ENCODE peak calls at places on chromosomes 11 and 22, in four cellular contexts. G, D, A and H are unnamed samples.
A peak's percentile ranks its signal among the peaks of the same experiment; 100 is the strongest.

GRCh38 chr11:57458060-57458409 is 2.3 kb upstream of the RTN4RL2 start:
- DNase-seq in G (no peak), D (no peak), A (peak; percentile 62), H (no peak)

GRCh38 chr11:8871283-8871775 is 39.7 kb upstream of the AKIP1 start:
- DNase-seq in G (peak; percentile 94), D (no peak), A (peak; percentile 73), H (peak; percentile 26)

GRCh38 chr11:117678651-117679407 is 118.2 kb downstream of the DSCAML1 start:
- DNase-seq in G (no peak), D (no peak), A (no peak), H (no peak)

GRCh38 chr11:110050201-110050506 is 43.0 kb upstream of the ZC3H12C start:
- DNase-seq in G (no peak), D (no peak), A (no peak), H (no peak)

GRCh38 chr11:46593550-46594382 is at the start of gene AMBRA1:
- DNase-seq in G (peak; percentile 92), D (peak; percentile 82), A (peak; percentile 93), H (peak; percentile 95)

GRCh38 chr22:49208768-49209252 is 618.9 kb downstream of the BRD1 start:
- DNase-seq in G (no peak), D (peak; percentile 16), A (no peak), H (no peak)

GRCh38 chr11:120335596-120335927 is 651 bp upstream of the ARHGEF12 start:
- DNase-seq in G (peak; percentile 34), D (no peak), A (no peak), H (no peak)

GRCh38 chr22:30969532-30970355 is 679 bp downstream of the TUG1 start:
- DNase-seq in G (peak; percentile 44), D (peak; percentile 62), A (peak; percentile 44), H (peak; percentile 12)

GRCh38 chr11:61411589-61411988 is 18.2 kb downstream of the CPSF7 start:
- DNase-seq in G (no peak), D (no peak), A (no peak), H (no peak)

GRCh38 chr11:44303401-44303938 is 6.5 kb downstream of the ALX4 start:
- DNase-seq in G (no peak), D (no peak), A (no peak), H (no peak)

GRCh38 chr22:42929838-42930155 is 72.7 kb upstream of the ARFGAP3 start:
- DNase-seq in G (no peak), D (no peak), A (no peak), H (no peak)

GRCh38 chr11:109641549-109641948 is 219.6 kb downstream of the C11orf87 start:
- DNase-seq in G (peak; percentile 38), D (no peak), A (peak; percentile 13), H (peak; percentile 3)

GRCh38 chr11:44817207-44817944 is 90.6 kb downstream of the TSPAN18 start:
- DNase-seq in G (peak; percentile 27), D (no peak), A (no peak), H (no peak)

GRCh38 chr11:129131361-129131760 is 60.8 kb downstream of the ARHGAP32 start:
- DNase-seq in G (no peak), D (no peak), A (no peak), H (no peak)

GRCh38 chr11:73493838-73494598 is 103.9 kb downstream of the FAM168A start:
- DNase-seq in G (peak; percentile 78), D (no peak), A (peak; percentile 38), H (peak; percentile 46)

GRCh38 chr22:46588279-46589140 is 31.7 kb upstream of the GRAMD4 start:
- DNase-seq in G (no peak), D (no peak), A (no peak), H (no peak)

GRCh38 chr11:128733440-128734115 is 39.7 kb downstream of the FLI1 start:
- DNase-seq in G (peak; percentile 66), D (no peak), A (no peak), H (no peak)

GRCh38 chr11:112302226-112302868 is 41.7 kb upstream of the PLET1 start:
- DNase-seq in G (peak; percentile 30), D (peak; percentile 23), A (peak; percentile 6), H (no peak)

GRCh38 chr11:60772666-60773065 is 12.5 kb upstream of the MS4A10 start:
- DNase-seq in G (no peak), D (no peak), A (no peak), H (no peak)

GRCh38 chr11:88555018-88555828 is 217.7 kb upstream of the CTSC start:
- DNase-seq in G (peak; percentile 99), D (no peak), A (peak; percentile 76), H (no peak)

GRCh38 chr11:69744435-69744834 is 30.7 kb downstream of the FGF4 start:
- DNase-seq in G (peak; percentile 78), D (no peak), A (peak; percentile 16), H (peak; percentile 69)

GRCh38 chr11:13000721-13001120 is 8.4 kb upstream of the RASSF10 start:
- DNase-seq in G (no peak), D (no peak), A (no peak), H (no peak)

GRCh38 chr22:36587289-36588154 is 58.6 kb upstream of the EIF3D start:
- DNase-seq in G (peak; percentile 67), D (no peak), A (no peak), H (no peak)

GRCh38 chr11:61870429-61871039 is 20.8 kb downstream of the FADS3 start:
- DNase-seq in G (no peak), D (peak; percentile 38), A (no peak), H (no peak)

GRCh38 chr11:59358020-59358419 is 675 bp upstream of the OR5AN1 start:
- DNase-seq in G (no peak), D (no peak), A (no peak), H (no peak)

GRCh38 chr11:112523477-112523876 is 262.8 kb upstream of the PLET1 start:
- DNase-seq in G (no peak), D (no peak), A (no peak), H (no peak)

GRCh38 chr22:48710410-48710809 is 1117.3 kb downstream of the BRD1 start:
- DNase-seq in G (no peak), D (no peak), A (no peak), H (no peak)

GRCh38 chr22:44887941-44888366 is 121.9 kb downstream of the PHF21B start:
- DNase-seq in G (no peak), D (no peak), A (no peak), H (no peak)

GRCh38 chr11:43922974-43923326 is 19.5 kb upstream of the C11orf96 start:
- DNase-seq in G (no peak), D (no peak), A (no peak), H (no peak)

GRCh38 chr11:134045799-134046635 is 22.9 kb upstream of the JAM3 start:
- DNase-seq in G (no peak), D (no peak), A (no peak), H (no peak)

GRCh38 chr11:272931-273198 is 5.3 kb upstream of the NLRP6 start:
- DNase-seq in G (no peak), D (no peak), A (no peak), H (no peak)

GRCh38 chr22:33854724-33855123 is 65.6 kb downstream of the LARGE1 start:
- DNase-seq in G (no peak), D (no peak), A (no peak), H (no peak)

DNA sequence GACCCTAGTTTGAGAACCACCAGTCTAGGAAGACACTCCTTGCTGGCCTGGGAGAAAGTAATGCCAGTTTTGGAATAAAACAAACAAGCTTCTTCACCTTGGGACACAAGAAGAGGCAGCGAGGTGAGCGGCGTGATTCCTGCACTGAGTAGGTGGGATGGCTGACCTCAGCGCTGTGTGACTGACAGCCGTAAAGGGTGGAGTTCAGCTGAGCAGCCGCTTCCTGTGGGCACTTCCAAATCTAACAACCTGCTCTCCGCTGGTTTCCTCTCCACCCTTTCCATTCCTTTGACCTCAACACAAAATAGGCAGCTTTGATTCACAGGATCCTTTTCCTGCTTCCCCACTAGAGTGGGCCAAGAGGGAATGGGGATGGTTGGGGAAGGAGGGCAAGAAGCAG is 45.8 kb downstream of the PC start:
- DNase-seq in G (no peak), D (no peak), A (no peak), H (no peak)
- TF ChIP-seq MAZ in G (no peak), D (no peak), A (no peak), H (no peak)

DNA sequence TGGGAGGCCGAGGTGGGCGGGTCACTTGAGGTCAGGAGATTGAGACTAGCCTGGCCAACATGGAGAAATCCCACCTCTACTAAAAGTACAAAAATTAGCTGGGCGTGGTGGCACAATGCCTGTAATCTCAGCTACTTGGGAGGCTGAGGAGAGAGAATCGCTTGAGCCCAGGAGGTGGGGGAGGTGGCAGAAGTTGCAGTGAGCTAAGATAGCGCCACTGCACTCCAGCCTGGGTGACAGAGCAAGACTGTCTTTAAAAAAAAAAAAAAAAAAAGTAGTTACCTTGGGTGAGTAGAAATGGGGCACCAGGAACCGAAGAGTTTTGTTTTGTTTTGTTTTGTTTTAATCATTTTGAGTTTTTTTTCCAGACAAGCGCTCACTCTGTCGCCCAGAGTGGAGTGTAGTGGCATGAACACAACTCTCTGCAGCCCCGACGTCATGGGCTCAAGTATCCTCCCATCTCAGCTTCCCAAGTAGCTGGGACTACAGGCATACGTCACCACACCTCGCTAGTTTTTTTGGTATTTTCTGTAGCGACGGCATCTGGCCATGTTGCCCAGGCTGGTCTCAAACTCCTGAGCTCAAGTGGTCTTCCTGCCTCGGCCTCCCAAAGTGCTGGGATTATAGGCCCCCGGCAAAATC is 15.8 kb downstream of the THAP12 start:
- DNase-seq in G (no peak), D (no peak), A (no peak), H (no peak)
- TF ChIP-seq MAZ in G (no peak), D (no peak), A (no peak), H (no peak)

GRCh38 chr22:50640857-50641647 is 13.1 kb upstream of the ARSA start:
- DNase-seq in G (no peak), D (no peak), A (no peak), H (no peak)

DNA sequence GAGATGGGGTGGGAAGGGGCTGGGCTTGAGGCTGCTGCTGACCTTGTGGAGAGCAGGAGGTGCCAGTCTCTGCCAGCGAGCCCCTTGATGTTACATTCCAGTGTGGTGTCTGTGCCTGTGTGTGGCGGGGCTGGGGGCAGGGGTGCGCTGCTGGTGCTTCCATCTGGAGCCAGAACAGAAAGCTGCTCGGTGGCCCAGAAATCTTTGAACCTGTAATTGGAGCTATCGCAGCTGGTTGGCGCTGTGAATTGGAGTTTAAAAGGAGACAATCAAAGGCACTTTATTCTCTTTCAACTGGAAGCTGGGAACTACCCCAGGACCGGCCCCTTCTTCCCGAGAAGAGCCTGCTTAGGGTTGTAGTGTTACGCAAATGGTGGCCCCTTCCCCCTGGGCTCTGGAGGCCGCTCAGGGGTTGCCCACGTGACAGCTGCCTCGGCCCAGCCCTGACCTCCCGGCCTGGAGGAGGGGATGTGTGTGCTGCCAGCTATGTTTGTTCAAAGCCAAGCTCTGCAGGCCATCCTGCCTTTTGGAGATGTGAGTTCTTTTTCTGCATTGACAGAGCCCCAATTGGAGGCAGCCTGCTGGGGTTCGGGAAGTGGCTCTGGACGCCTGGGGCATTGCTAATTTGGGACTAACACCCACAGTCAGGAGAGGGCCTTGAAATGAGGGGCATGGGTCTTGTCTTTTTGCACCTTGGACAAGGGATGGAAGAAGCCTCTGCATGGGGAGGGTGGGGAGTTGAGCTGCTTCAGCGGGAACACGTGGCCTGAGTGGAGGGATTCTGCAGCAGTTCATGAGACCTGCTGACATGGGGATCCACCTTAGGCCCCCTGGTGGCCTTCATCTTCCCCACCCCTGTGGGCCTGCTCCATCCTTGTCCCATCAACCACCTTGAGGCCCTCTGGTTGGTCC is 14.0 kb upstream of the ARSA start:
- DNase-seq in G (peak; percentile 32), D (peak; percentile 32), A (no peak), H (peak; percentile 95)
- TF ChIP-seq MAZ in G (no peak), D (no peak), A (no peak), H (peak; percentile 85)

DNA sequence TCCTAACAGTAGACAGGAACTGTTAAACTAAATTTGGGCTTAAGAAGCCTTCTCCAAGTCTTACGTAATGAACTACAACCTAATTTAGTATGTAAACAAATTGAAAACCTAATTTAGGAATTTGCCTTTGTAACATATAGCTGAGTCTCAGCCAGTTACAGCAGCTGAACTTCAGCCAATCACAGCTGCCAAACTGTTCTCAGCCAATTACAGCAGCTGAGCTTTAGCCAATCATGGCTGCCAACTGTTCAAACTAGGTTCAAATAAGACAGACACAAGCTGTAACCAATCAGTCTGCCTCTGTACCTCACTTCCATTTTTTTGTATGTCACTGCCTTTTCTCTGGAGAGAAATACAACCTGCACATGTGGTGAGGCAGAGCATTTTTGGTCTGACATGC is 95.0 kb upstream of the CD44 start:
- DNase-seq in G (no peak), D (no peak), A (no peak), H (no peak)
- TF ChIP-seq MAZ in G (no peak), D (no peak), A (no peak), H (no peak)